ENCODE peak calls at places on chromosomes 6 and 20, in four cellular contexts. A is endothelial cell, C is NCI-H1436 treated with DMSO at 0.1 percent for 48 hours, V is stomach. W is an unnamed sample.

GRCh38 chr6:112443666-112444065 is 96.5 kb downstream of the RFPL4B start:
- DNase-seq in A (no peak), C (no peak), V (peak), W (no peak)

GRCh38 chr20:63456429-63457284 is 15.8 kb downstream of the KCNQ2 start:
- DNase-seq in C (peak), V (no peak), A (no peak), W (no peak)

GRCh38 chr20:51562334-51563140 is 20.0 kb upstream of the NFATC2 start:
- DNase-seq in V (peak), C (no peak), A (peak), W (peak)

GRCh38 chr6:146544783-146545182 is 1.1 kb downstream of the RAB32 start:
- DNase-seq in C (no peak), A (no peak), V (no peak), W (no peak)

GRCh38 chr6:154058963-154059680 is 20.1 kb downstream of the OPRM1 start:
- DNase-seq in A (no peak), V (no peak), C (no peak), W (no peak)

GRCh38 chr6:19415605-19416326 is 421.4 kb upstream of the ID4 start:
- DNase-seq in V (no peak), C (no peak), A (no peak), W (peak)

GRCh38 chr6:39804666-39805065 is 12.5 kb downstream of the DAAM2 start:
- DNase-seq in A (no peak), V (no peak), C (no peak), W (peak)

GRCh38 chr6:52230685-52231084 is 13.6 kb downstream of the IL17F start:
- DNase-seq in C (no peak), V (no peak), A (no peak), W (no peak)

GRCh38 chr20:1942486-1943266 is 47.5 kb downstream of the SIRPA start:
- DNase-seq in V (no peak), C (no peak), A (no peak), W (no peak)

GRCh38 chr6:137776256-137776655 is 90.8 kb upstream of the TNFAIP3 start:
- DNase-seq in C (no peak), A (no peak), V (no peak), W (no peak)

GRCh38 chr6:78947529-78947928 is 80.2 kb downstream of the IRAK1BP1 start:
- DNase-seq in C (no peak), A (no peak), V (no peak), W (no peak)

GRCh38 chr20:35773154-35773751 is 1.4 kb downstream of the PHF20 start:
- DNase-seq in V (peak), C (no peak), A (peak), W (no peak)

GRCh38 chr6:69162811-69163210 is 527.7 kb downstream of the ADGRB3 start:
- DNase-seq in C (no peak), A (no peak), V (no peak), W (no peak)

GRCh38 chr6:163298079-163298807 is 116.3 kb upstream of the QKI start:
- DNase-seq in A (no peak), V (no peak), C (no peak), W (no peak)

GRCh38 chr6:155201461-155202226 is 62.2 kb upstream of the CLDN20 start:
- DNase-seq in A (no peak), V (no peak), C (no peak), W (peak)

GRCh38 chr6:148776321-148776966 is 29.6 kb downstream of the UST start:
- DNase-seq in C (no peak), A (no peak), V (no peak), W (no peak)